ENCODE peak calls at places on chromosome 15, in four cellular contexts. W, P, J and Y are unnamed samples.

GRCh38 chr15:51156957-51157356 is 62.3 kb upstream of the TNFAIP8L3 start:
- DNase-seq in W (no peak), P (no peak), J (no peak), Y (no peak)

GRCh38 chr15:99057020-99057419 is 47.9 kb upstream of the SYNM start:
- DNase-seq in W (no peak), P (no peak), J (no peak), Y (no peak)

GRCh38 chr15:34436956-34437442 is 609 bp downstream of the GOLGA8A start:
- DNase-seq in W (peak), P (peak), J (peak), Y (no peak)

GRCh38 chr15:31353931-31354330 is 27.3 kb downstream of the KLF13 start:
- DNase-seq in W (peak), P (no peak), J (no peak), Y (no peak)

GRCh38 chr15:66646799-66647198 is 55.2 kb upstream of the SMAD6 start:
- DNase-seq in W (no peak), P (no peak), J (no peak), Y (no peak)

GRCh38 chr15:56929389-56929788 is 10.9 kb downstream of the TCF12 start:
- DNase-seq in W (no peak), P (peak), J (no peak), Y (no peak)

GRCh38 chr15:52258461-52258860 is 37.1 kb downstream of the MYO5C start:
- DNase-seq in W (no peak), P (no peak), J (no peak), Y (no peak)

GRCh38 chr15:52256366-52256765 is 39.2 kb downstream of the MYO5C start:
- DNase-seq in W (peak), P (peak), J (peak), Y (peak)

GRCh38 chr15:49697121-49697520 is 76.3 kb downstream of the DTWD1 start:
- DNase-seq in W (no peak), P (no peak), J (no peak), Y (no peak)

GRCh38 chr15:48481802-48482201 is 150.6 kb downstream of the DUT start:
- DNase-seq in W (no peak), P (no peak), J (no peak), Y (no peak)

GRCh38 chr15:92049290-92050008 is 195.9 kb downstream of the SLCO3A1 start:
- DNase-seq in W (no peak), P (no peak), J (no peak), Y (no peak)

GRCh38 chr15:92051726-92052125 is 198.2 kb downstream of the SLCO3A1 start:
- DNase-seq in W (no peak), P (no peak), J (no peak), Y (no peak)

GRCh38 chr15:92050220-92050898 is 196.9 kb downstream of the SLCO3A1 start:
- DNase-seq in W (no peak), P (no peak), J (no peak), Y (no peak)

GRCh38 chr15:92047900-92048299 is 194.4 kb downstream of the SLCO3A1 start:
- DNase-seq in W (no peak), P (no peak), J (no peak), Y (no peak)

DNA sequence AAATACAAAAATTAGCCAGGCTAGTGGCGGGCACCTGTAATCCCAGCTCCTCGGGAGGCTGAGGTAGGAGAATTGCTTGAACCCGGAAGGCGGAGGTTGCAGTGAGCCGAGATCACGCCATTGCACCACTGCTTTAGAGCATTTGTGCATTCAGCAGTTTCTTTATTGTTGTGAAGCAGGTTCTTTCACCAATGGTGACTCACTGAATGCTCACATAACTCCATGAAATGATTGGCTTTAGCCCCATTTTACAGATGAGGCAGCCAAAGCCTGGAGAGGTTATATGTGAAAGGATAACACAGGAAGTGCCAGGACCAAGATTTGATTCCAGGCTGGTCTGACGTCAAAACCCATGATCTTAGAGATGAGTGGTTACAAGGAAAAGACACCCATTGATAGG is 195.2 kb downstream of the SLCO3A1 start:
- DNase-seq in W (no peak), P (no peak), J (no peak), Y (no peak)
- TF ChIP-seq ELF1 in W (no peak), P (no peak), J (no peak), Y (no peak)

GRCh38 chr15:32704343-32705076 is 13.3 kb upstream of the GREM1 start:
- DNase-seq in W (no peak), P (no peak), J (no peak), Y (no peak)
- TF ChIP-seq ELF1 in W (no peak), P (no peak), J (no peak), Y (no peak)

DNA sequence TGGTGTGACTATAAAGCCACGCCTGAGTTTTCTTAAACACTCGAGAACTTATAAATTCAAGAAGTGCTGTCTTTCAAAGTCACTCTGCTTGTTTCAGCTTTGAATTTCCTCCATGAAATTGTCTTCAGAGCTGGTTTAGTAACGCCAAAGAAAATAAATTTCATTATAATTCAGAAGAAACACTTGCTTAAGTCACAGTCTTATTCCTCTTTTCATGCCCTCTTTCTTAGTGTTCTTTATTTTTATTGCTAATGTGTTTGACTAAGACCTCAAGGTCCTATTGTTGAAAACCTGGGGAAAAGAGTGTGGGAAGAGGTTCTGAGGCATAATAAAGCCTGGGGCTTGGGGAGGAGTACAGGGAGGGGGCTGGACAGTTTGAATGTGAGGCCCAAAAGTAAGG is 3.3 kb upstream of the RCN2 start:
- DNase-seq in W (no peak), P (no peak), J (no peak), Y (no peak)
- TF ChIP-seq ELF1 in W (no peak), P (no peak), J (no peak), Y (no peak)

GRCh38 chr15:40731034-40731433 is 24.0 kb downstream of the RMDN3 start:
- DNase-seq in W (no peak), P (no peak), J (no peak), Y (no peak)
- TF ChIP-seq ELF1 in W (no peak), P (no peak), J (no peak), Y (no peak)

GRCh38 chr15:80841537-80841936 is 62.4 kb downstream of the CEMIP start:
- DNase-seq in W (no peak), P (peak), J (peak), Y (no peak)
- TF ChIP-seq ELF1 in W (no peak), P (no peak), J (no peak), Y (no peak)

GRCh38 chr15:68558318-68559305 is 20.2 kb upstream of the CORO2B start:
- DNase-seq in W (no peak), P (no peak), J (no peak), Y (no peak)
- TF ChIP-seq ELF1 in W (no peak), P (no peak), J (no peak), Y (no peak)